ENCODE peak calls at places on chromosomes 4 and X, in six cellular contexts. One of them, this sample, is unnamed. For H3K4me1, the result is how much of the 10 kb centered on the place peaks cover.

GRCh38 chr4:143337600-143338287 is 1.1 kb downstream of the GAB1 start:
- DNase-seq in neural progenitor cell: peak
- DNase-seq in K562: no peak
- DNase-seq in HepG2: peak
- DNase-seq in fibroblast of lung: peak
- DNase-seq in mammary epithelial cell: peak
- DNase-seq in this sample: peak

GRCh38 chrX:44105228-44105913 is 132.2 kb upstream of the NDP start:
- DNase-seq in neural progenitor cell: peak
- DNase-seq in K562: no peak
- DNase-seq in HepG2: no peak
- DNase-seq in fibroblast of lung: no peak
- DNase-seq in mammary epithelial cell: no peak
- DNase-seq in this sample: no peak

GRCh38 chr4:105972946-105973621 is 77.8 kb downstream of the NPNT start:
- DNase-seq in neural progenitor cell: no peak
- DNase-seq in K562: no peak
- DNase-seq in HepG2: no peak
- DNase-seq in fibroblast of lung: no peak
- DNase-seq in mammary epithelial cell: no peak
- DNase-seq in this sample: no peak

GRCh38 chr4:665751-666435 is 8.2 kb downstream of the ATP5ME start:
- DNase-seq in neural progenitor cell: no peak
- DNase-seq in K562: no peak
- DNase-seq in HepG2: no peak
- DNase-seq in fibroblast of lung: no peak
- DNase-seq in mammary epithelial cell: no peak
- DNase-seq in this sample: no peak

GRCh38 chr4:1410491-1411325 is 4.5 kb upstream of the NKX1-1 start:
- DNase-seq in neural progenitor cell: peak
- DNase-seq in K562: peak
- DNase-seq in HepG2: peak
- DNase-seq in fibroblast of lung: peak
- DNase-seq in mammary epithelial cell: peak
- DNase-seq in this sample: peak

GRCh38 chr4:139809207-139810157 is 143.9 kb downstream of the MGST2 start:
- DNase-seq in neural progenitor cell: no peak
- DNase-seq in K562: no peak
- DNase-seq in HepG2: no peak
- DNase-seq in fibroblast of lung: no peak
- DNase-seq in mammary epithelial cell: no peak
- DNase-seq in this sample: no peak

GRCh38 chrX:68261060-68261672 is 172.1 kb downstream of the OPHN1 start:
- DNase-seq in neural progenitor cell: no peak
- DNase-seq in K562: no peak
- DNase-seq in HepG2: no peak
- DNase-seq in fibroblast of lung: peak
- DNase-seq in mammary epithelial cell: peak
- DNase-seq in this sample: no peak

GRCh38 chr4:93084599-93085305 is 743.8 kb upstream of the ATOH1 start:
- DNase-seq in neural progenitor cell: peak
- DNase-seq in K562: no peak
- DNase-seq in HepG2: no peak
- DNase-seq in fibroblast of lung: no peak
- DNase-seq in mammary epithelial cell: no peak
- DNase-seq in this sample: no peak

GRCh38 chr4:168739851-168740250 is 243.0 kb downstream of the PALLD start:
- DNase-seq in neural progenitor cell: no peak
- DNase-seq in K562: no peak
- DNase-seq in HepG2: no peak
- DNase-seq in fibroblast of lung: no peak
- DNase-seq in mammary epithelial cell: no peak
- DNase-seq in this sample: no peak

GRCh38 chr4:5138389-5138788 is 87.1 kb downstream of the STK32B start:
- DNase-seq in neural progenitor cell: no peak
- DNase-seq in K562: no peak
- DNase-seq in HepG2: no peak
- DNase-seq in fibroblast of lung: no peak
- DNase-seq in mammary epithelial cell: no peak
- DNase-seq in this sample: no peak

GRCh38 chr4:142563682-142564291 is 282.3 kb downstream of the INPP4B start:
- DNase-seq in neural progenitor cell: no peak
- DNase-seq in K562: no peak
- DNase-seq in HepG2: no peak
- DNase-seq in fibroblast of lung: peak
- DNase-seq in mammary epithelial cell: peak
- DNase-seq in this sample: no peak

GRCh38 chrX:56661193-56661592 is 67.8 kb upstream of the NBDY start:
- DNase-seq in neural progenitor cell: no peak
- DNase-seq in K562: no peak
- DNase-seq in HepG2: no peak
- DNase-seq in fibroblast of lung: no peak
- DNase-seq in mammary epithelial cell: no peak
- DNase-seq in this sample: no peak

GRCh38 chrX:118864063-118864630 is 40.5 kb downstream of the ZCCHC12 start:
- DNase-seq in neural progenitor cell: no peak
- DNase-seq in K562: no peak
- DNase-seq in HepG2: no peak
- DNase-seq in fibroblast of lung: no peak
- DNase-seq in mammary epithelial cell: no peak
- DNase-seq in this sample: no peak

GRCh38 chr4:176789955-176790354 is 2.8 kb downstream of the VEGFC start:
- DNase-seq in neural progenitor cell: peak
- DNase-seq in K562: peak
- DNase-seq in HepG2: peak
- DNase-seq in fibroblast of lung: peak
- DNase-seq in mammary epithelial cell: peak
- DNase-seq in this sample: no peak

GRCh38 chr4:128225148-128225547 is 62.5 kb downstream of the PGRMC2 start:
- DNase-seq in neural progenitor cell: no peak
- DNase-seq in K562: no peak
- DNase-seq in HepG2: no peak
- DNase-seq in fibroblast of lung: peak
- DNase-seq in mammary epithelial cell: no peak
- DNase-seq in this sample: no peak

GRCh38 chr4:183182873-183183725 is 84.0 kb downstream of the WWC2 start:
- DNase-seq in neural progenitor cell: peak
- DNase-seq in K562: no peak
- DNase-seq in HepG2: peak
- DNase-seq in fibroblast of lung: peak
- DNase-seq in mammary epithelial cell: peak
- DNase-seq in this sample: no peak

GRCh38 chr4:12122316-12122715 is 693.6 kb upstream of the HS3ST1 start:
- DNase-seq in neural progenitor cell: no peak
- DNase-seq in K562: no peak
- DNase-seq in HepG2: no peak
- DNase-seq in fibroblast of lung: no peak
- DNase-seq in mammary epithelial cell: no peak
- DNase-seq in this sample: no peak

GRCh38 chr4:155445306-155445705 is 68.5 kb upstream of the MAP9 start:
- DNase-seq in neural progenitor cell: no peak
- DNase-seq in K562: no peak
- DNase-seq in HepG2: no peak
- DNase-seq in fibroblast of lung: no peak
- DNase-seq in mammary epithelial cell: no peak
- DNase-seq in this sample: no peak

GRCh38 chrX:69232945-69233344 is 67.7 kb upstream of the PJA1 start:
- DNase-seq in neural progenitor cell: no peak
- DNase-seq in K562: no peak
- DNase-seq in HepG2: no peak
- DNase-seq in fibroblast of lung: no peak
- DNase-seq in mammary epithelial cell: no peak
- DNase-seq in this sample: no peak

GRCh38 chr4:54067163-54067562 is 2.8 kb upstream of the CHIC2 start:
- DNase-seq in neural progenitor cell: no peak
- DNase-seq in K562: no peak
- DNase-seq in HepG2: no peak
- DNase-seq in fibroblast of lung: peak
- DNase-seq in mammary epithelial cell: peak
- DNase-seq in this sample: no peak

GRCh38 chrX:38627683-38628082 is 66.3 kb downstream of the TSPAN7 start:
- DNase-seq in neural progenitor cell: peak
- DNase-seq in K562: peak
- DNase-seq in HepG2: peak
- DNase-seq in fibroblast of lung: peak
- DNase-seq in mammary epithelial cell: peak
- DNase-seq in this sample: peak

GRCh38 chr4:121800638-121800960 is 524 bp upstream of the EXOSC9 start:
- DNase-seq in neural progenitor cell: no peak
- DNase-seq in K562: no peak
- DNase-seq in HepG2: no peak
- DNase-seq in fibroblast of lung: no peak
- DNase-seq in mammary epithelial cell: no peak
- DNase-seq in this sample: no peak

GRCh38 chr4:16253127-16253960 is 27.1 kb upstream of the TAPT1 start:
- DNase-seq in neural progenitor cell: no peak
- DNase-seq in K562: no peak
- DNase-seq in HepG2: peak
- DNase-seq in fibroblast of lung: peak
- DNase-seq in mammary epithelial cell: peak
- DNase-seq in this sample: no peak

GRCh38 chr4:88734403-88734949 is 36.8 kb upstream of the NAP1L5 start:
- DNase-seq in neural progenitor cell: no peak
- DNase-seq in K562: no peak
- DNase-seq in HepG2: no peak
- DNase-seq in fibroblast of lung: no peak
- DNase-seq in mammary epithelial cell: no peak
- DNase-seq in this sample: no peak

GRCh38 chr4:106201373-106201772 is 114.6 kb downstream of the TBCK start:
- DNase-seq in neural progenitor cell: peak
- DNase-seq in K562: no peak
- DNase-seq in HepG2: peak
- DNase-seq in fibroblast of lung: peak
- DNase-seq in mammary epithelial cell: peak
- DNase-seq in this sample: no peak

GRCh38 chrX:81564851-81565250 is 362.9 kb downstream of the SH3BGRL start:
- DNase-seq in neural progenitor cell: no peak
- DNase-seq in K562: no peak
- DNase-seq in HepG2: no peak
- DNase-seq in fibroblast of lung: no peak
- DNase-seq in mammary epithelial cell: no peak
- DNase-seq in this sample: no peak

GRCh38 chr4:183505556-183506388 is 914 bp downstream of the ING2 start:
- DNase-seq in neural progenitor cell: peak
- DNase-seq in K562: peak
- DNase-seq in HepG2: peak
- DNase-seq in fibroblast of lung: peak
- DNase-seq in mammary epithelial cell: peak
- DNase-seq in this sample: peak

GRCh38 chrX:129655547-129656248 is 942 bp upstream of the APLN start:
- DNase-seq in neural progenitor cell: peak
- DNase-seq in K562: no peak
- DNase-seq in HepG2: no peak
- DNase-seq in fibroblast of lung: no peak
- DNase-seq in mammary epithelial cell: peak
- DNase-seq in this sample: peak

GRCh38 chr4:150234246-150234645 is 156.0 kb downstream of the DCLK2 start:
- DNase-seq in neural progenitor cell: no peak
- DNase-seq in K562: no peak
- DNase-seq in HepG2: no peak
- DNase-seq in fibroblast of lung: peak
- DNase-seq in mammary epithelial cell: no peak
- DNase-seq in this sample: no peak

GRCh38 chr4:138049350-138049749 is 192.8 kb downstream of the SLC7A11 start:
- DNase-seq in neural progenitor cell: no peak
- DNase-seq in K562: no peak
- DNase-seq in HepG2: no peak
- DNase-seq in fibroblast of lung: no peak
- DNase-seq in mammary epithelial cell: no peak
- DNase-seq in this sample: no peak

GRCh38 chr4:139858436-139859225 is 193.0 kb downstream of the MGST2 start:
- DNase-seq in neural progenitor cell: no peak
- DNase-seq in K562: no peak
- DNase-seq in HepG2: no peak
- DNase-seq in fibroblast of lung: no peak
- DNase-seq in mammary epithelial cell: no peak
- DNase-seq in this sample: no peak

DNA sequence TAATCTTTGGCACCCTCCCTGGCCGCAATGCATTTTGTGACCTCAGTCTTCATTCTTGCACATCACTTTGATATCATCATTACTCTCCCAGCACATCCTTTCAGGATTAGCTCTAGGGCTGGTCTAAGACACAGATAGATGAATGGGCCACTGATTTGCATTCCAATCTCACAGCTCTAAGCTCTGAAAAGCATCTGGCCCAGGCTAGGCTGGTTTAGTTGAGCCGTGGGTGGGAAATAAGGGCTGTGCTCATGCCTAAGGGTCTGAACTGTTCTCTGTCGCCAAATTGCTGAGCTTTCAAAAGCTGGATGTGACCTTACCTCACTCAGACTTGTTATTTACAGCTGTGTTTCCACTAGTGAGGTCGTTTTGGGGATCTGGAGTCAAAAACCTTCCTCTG is 30.0 kb upstream of the SLC9A7 start:
- DNase-seq in neural progenitor cell: peak
- DNase-seq in K562: no peak
- DNase-seq in HepG2: no peak
- DNase-seq in fibroblast of lung: no peak
- DNase-seq in mammary epithelial cell: no peak
- DNase-seq in this sample: no peak
- H2AFZ ChIP-seq in neural progenitor cell: no peak
- H2AFZ ChIP-seq in K562: no peak
- H2AFZ ChIP-seq in HepG2: no peak
- H2AFZ ChIP-seq in fibroblast of lung: no peak
- H2AFZ ChIP-seq in mammary epithelial cell: peak
- H2AFZ ChIP-seq in this sample: no peak

GRCh38 chr4:38124961-38125360 is 164.8 kb downstream of the PTTG2 start:
- DNase-seq in neural progenitor cell: no peak
- DNase-seq in K562: no peak
- DNase-seq in HepG2: no peak
- DNase-seq in fibroblast of lung: no peak
- DNase-seq in mammary epithelial cell: no peak
- DNase-seq in this sample: no peak
- H3K4me1 ChIP-seq in neural progenitor cell: half or more
- H3K4me1 ChIP-seq in K562: under half
- H3K4me1 ChIP-seq in HepG2: half or more
- H3K4me1 ChIP-seq in fibroblast of lung: under half
- H3K4me1 ChIP-seq in mammary epithelial cell: under half
- H3K4me1 ChIP-seq in this sample: under half

GRCh38 chr4:84501721-84502267 is 2.7 kb upstream of the NKX6-1 start:
- DNase-seq in neural progenitor cell: peak
- DNase-seq in K562: no peak
- DNase-seq in HepG2: no peak
- DNase-seq in fibroblast of lung: no peak
- DNase-seq in mammary epithelial cell: no peak
- DNase-seq in this sample: no peak
- TF ChIP-seq EZH2 in neural progenitor cell: no peak
- TF ChIP-seq EZH2 in K562: no peak
- TF ChIP-seq EZH2 in HepG2: no peak
- TF ChIP-seq EZH2 in fibroblast of lung: peak
- TF ChIP-seq EZH2 in mammary epithelial cell: peak
- TF ChIP-seq EZH2 in this sample: no peak

DNA sequence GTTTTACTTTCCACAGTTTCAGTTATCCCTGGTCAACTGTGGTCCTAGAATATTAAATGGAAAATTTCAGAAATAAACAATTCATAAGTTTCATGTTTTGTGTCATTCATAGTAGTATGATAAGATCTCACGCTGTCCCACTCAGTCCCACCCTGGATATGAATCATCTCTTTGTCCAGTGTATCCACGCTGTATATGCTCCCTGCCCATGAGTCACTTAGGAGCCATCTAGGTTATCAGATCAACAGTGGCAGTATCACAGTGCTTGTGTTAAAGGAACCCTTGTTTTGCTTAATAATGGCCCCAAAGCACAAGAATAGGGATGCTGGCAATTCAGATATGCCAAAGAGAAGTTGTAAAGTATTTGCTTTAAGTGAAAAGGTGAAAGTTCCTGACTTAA is 16.2 kb upstream of the SYTL4 start:
- DNase-seq in neural progenitor cell: no peak
- DNase-seq in K562: peak
- DNase-seq in HepG2: peak
- DNase-seq in fibroblast of lung: no peak
- DNase-seq in mammary epithelial cell: peak
- DNase-seq in this sample: no peak
- H2AFZ ChIP-seq in neural progenitor cell: no peak
- H2AFZ ChIP-seq in K562: no peak
- H2AFZ ChIP-seq in HepG2: no peak
- H2AFZ ChIP-seq in fibroblast of lung: no peak
- H2AFZ ChIP-seq in mammary epithelial cell: no peak
- H2AFZ ChIP-seq in this sample: no peak